ENCODE peak calls at places on chromosomes 5 and 9, in ten cellular contexts. O is NCI-H446, D is cardiac muscle cell, W is NCI-H2081, G is cardiac fibroblast, L is C1 segment of cervical spinal cord, H is mesothelial cell of epicardium, P is prostate gland, N is fibroblast of villous mesenchyme, J is T follicular helper cell. U is an unnamed sample.
A peak's percentile ranks its signal among the peaks of the same experiment; 100 is the strongest.

GRCh38 chr5:73940026-73940425 is 314.0 kb downstream of the ARHGEF28 start:
- DNase-seq in N (no peak), P (no peak), G (peak; percentile 43), W (no peak), J (no peak), H (no peak), D (no peak), O (peak; percentile 35), L (no peak), U (no peak)

GRCh38 chr5:125484272-125485002 is 738.0 kb upstream of the ZNF608 start:
- DNase-seq in J (no peak), G (peak; percentile 95), H (no peak), W (peak; percentile 84), N (peak; percentile 98), L (no peak), P (peak; percentile 74), D (peak; percentile 8), O (peak; percentile 82), U (no peak)

GRCh38 chr5:9173281-9174048 is 372.4 kb downstream of the SEMA5A start:
- DNase-seq in L (no peak), O (no peak), N (peak; percentile 90), J (no peak), H (no peak), P (no peak), G (peak; percentile 77), D (no peak), W (no peak), U (no peak)

GRCh38 chr5:151249280-151249679 is 3.7 kb upstream of the GM2A start:
- DNase-seq in L (no peak), G (no peak), P (no peak), W (no peak), O (no peak), J (no peak), N (no peak), H (no peak), D (no peak), U (no peak)

GRCh38 chr5:132688536-132689409 is 15.0 kb downstream of the IL4 start:
- DNase-seq in N (no peak), W (no peak), P (no peak), D (no peak), G (peak; percentile 38), H (no peak), J (no peak), L (no peak), O (no peak), U (no peak)

GRCh38 chr9:133518193-133518592 is 6.6 kb downstream of the MYMK start:
- DNase-seq in W (peak; percentile 27), H (no peak), J (no peak), L (no peak), P (no peak), G (no peak), O (no peak), D (no peak), N (no peak), U (no peak)

GRCh38 chr5:154482528-154483449 is 4.8 kb upstream of the HAND1 start:
- DNase-seq in D (peak; percentile 76), W (no peak), G (no peak), J (no peak), N (peak; percentile 38), O (no peak), P (no peak), L (no peak), H (peak; percentile 49), U (no peak)

GRCh38 chr9:70406446-70406862 is 8.0 kb downstream of the KLF9 start:
- DNase-seq in H (no peak), L (no peak), W (no peak), J (no peak), P (no peak), N (peak; percentile 69), G (peak; percentile 63), D (no peak), O (no peak), U (no peak)

GRCh38 chr5:77138981-77139380 is 51.9 kb upstream of the ZBED3 start:
- DNase-seq in O (peak; percentile 94), P (peak; percentile 76), N (peak; percentile 45), H (no peak), J (no peak), L (no peak), D (no peak), G (peak; percentile 73), W (peak; percentile 0), U (no peak)

GRCh38 chr9:92609142-92609500 is 60.8 kb downstream of the IPPK start:
- DNase-seq in P (no peak), L (no peak), W (peak; percentile 31), O (no peak), G (peak; percentile 29), N (no peak), D (peak; percentile 12), H (no peak), J (no peak), U (peak; percentile 25)

GRCh38 chr9:34710023-34710422 is at the start of gene CCL21:
- DNase-seq in D (no peak), G (peak; percentile 83), H (no peak), N (no peak), O (no peak), W (no peak), P (no peak), L (no peak), J (no peak), U (no peak)

GRCh38 chr9:134741846-134742245 is 100.2 kb downstream of the COL5A1 start:
- DNase-seq in D (no peak), H (no peak), W (no peak), G (no peak), L (no peak), N (no peak), O (no peak), J (no peak), P (no peak), U (no peak)

U was measured in cerebellum.